ENCODE peak calls at places on chromosomes 6 and 20, in four cellular contexts. Q is H1, Z is HCT116, Y is HepG2. D is an unnamed sample.

GRCh38 chr6:84583784-84584183 is 180.6 kb downstream of the TBX18 start:
- DNase-seq in Q (no peak), Z (no peak), Y (no peak), D (no peak)

GRCh38 chr6:33689879-33690278 is 21.6 kb downstream of the UQCC2 start:
- DNase-seq in Q (no peak), Z (no peak), Y (no peak), D (no peak)

GRCh38 chr20:35387334-35387733 is 24.4 kb downstream of the UQCC1 start:
- DNase-seq in Q (no peak), Z (no peak), Y (peak; percentile 77), D (no peak)

GRCh38 chr6:124962617-124963415 is 579 bp downstream of the RNF217 start:
- DNase-seq in Q (peak; percentile 74), Z (no peak), Y (no peak), D (peak; percentile 44)

GRCh38 chr6:90411292-90411781 is 114.7 kb upstream of the BACH2 start:
- DNase-seq in Q (no peak), Z (peak; percentile 71), Y (no peak), D (no peak)

GRCh38 chr6:32882879-32883250 is 28.9 kb downstream of the PSMB9 start:
- DNase-seq in Q (no peak), Z (no peak), Y (no peak), D (no peak)

GRCh38 chr20:50848846-50849673 is 54.2 kb downstream of the BCAS4 start:
- DNase-seq in Q (no peak), Z (no peak), Y (no peak), D (no peak)

GRCh38 chr20:16518068-16518783 is 55.0 kb downstream of the KIF16B start:
- DNase-seq in Q (no peak), Z (peak; percentile 44), Y (peak; percentile 60), D (peak; percentile 65)

GRCh38 chr20:21719592-21720214 is 14.2 kb downstream of the PAX1 start:
- DNase-seq in Q (peak; percentile 81), Z (peak; percentile 35), Y (peak; percentile 68), D (no peak)

GRCh38 chr20:34544109-34544793 is 14.3 kb upstream of the MAP1LC3A start:
- DNase-seq in Q (peak; percentile 67), Z (no peak), Y (no peak), D (no peak)

GRCh38 chr6:1585669-1586049 is 24.1 kb upstream of the FOXC1 start:
- DNase-seq in Q (peak; percentile 42), Z (no peak), Y (no peak), D (no peak)

GRCh38 chr6:36955136-36955535 is 598 bp downstream of the PI16 start:
- DNase-seq in Q (no peak), Z (no peak), Y (no peak), D (no peak)

GRCh38 chr6:16319813-16320532 is 81.6 kb downstream of the GMPR start:
- DNase-seq in Q (no peak), Z (peak; percentile 59), Y (no peak), D (no peak)

GRCh38 chr6:44115866-44116265 is 11.4 kb downstream of the MRPL14 start:
- DNase-seq in Q (no peak), Z (no peak), Y (no peak), D (no peak)

GRCh38 chr6:90227165-90227564 is 69.5 kb downstream of the BACH2 start:
- DNase-seq in Q (no peak), Z (no peak), Y (no peak), D (no peak)

GRCh38 chr20:44218441-44218840 is 7.9 kb upstream of the OSER1 start:
- DNase-seq in Q (no peak), Z (no peak), Y (no peak), D (no peak)

GRCh38 chr6:317068-317451 is 24.8 kb downstream of the DUSP22 start:
- DNase-seq in Q (no peak), Z (no peak), Y (no peak), D (no peak)

GRCh38 chr6:88922775-88923548 is 40.5 kb downstream of the RNGTT start:
- DNase-seq in Q (no peak), Z (no peak), Y (no peak), D (no peak)

GRCh38 chr6:118704911-118705310 is 53.5 kb upstream of the CEP85L start:
- DNase-seq in Q (no peak), Z (no peak), Y (no peak), D (no peak)

GRCh38 chr6:105259912-105260889 is 80.4 kb upstream of the POPDC3 start:
- DNase-seq in Q (no peak), Z (no peak), Y (no peak), D (no peak)

GRCh38 chr6:157143885-157144795 is 179.2 kb downstream of the TMEM242 start:
- DNase-seq in Q (no peak), Z (no peak), Y (no peak), D (no peak)

GRCh38 chr20:59518881-59519706 is 85.2 kb upstream of the PHACTR3 start:
- DNase-seq in Q (peak; percentile 62), Z (peak; percentile 51), Y (peak; percentile 73), D (peak; percentile 86)

GRCh38 chr6:46502486-46503119 is 11.4 kb upstream of the RCAN2 start:
- DNase-seq in Q (no peak), Z (no peak), Y (no peak), D (no peak)

GRCh38 chr6:107458687-107459282 is 579 bp downstream of the PDSS2 start:
- DNase-seq in Q (no peak), Z (no peak), Y (peak; percentile 25), D (peak; percentile 12)

GRCh38 chr6:113301651-113302050 is 555.5 kb upstream of the MARCKS start:
- DNase-seq in Q (no peak), Z (no peak), Y (no peak), D (no peak)

GRCh38 chr6:8556370-8557018 is 121.1 kb upstream of the SLC35B3 start:
- DNase-seq in Q (no peak), Z (peak; percentile 16), Y (peak; percentile 35), D (no peak)

GRCh38 chr6:157551041-157551832 is 170.2 kb downstream of the ZDHHC14 start:
- DNase-seq in Q (peak; percentile 45), Z (peak; percentile 22), Y (no peak), D (no peak)

GRCh38 chr6:107864235-107864970 is 40.3 kb upstream of the SCML4 start:
- DNase-seq in Q (no peak), Z (no peak), Y (no peak), D (no peak)

GRCh38 chr20:50982372-50982771 is 23.8 kb downstream of the MOCS3 start:
- DNase-seq in Q (no peak), Z (no peak), Y (peak; percentile 37), D (no peak)

GRCh38 chr6:106825156-106825555 is 149.4 kb downstream of the CD24 start:
- DNase-seq in Q (no peak), Z (no peak), Y (no peak), D (no peak)

GRCh38 chr6:71197770-71198169 is 90.8 kb upstream of the OGFRL1 start:
- DNase-seq in Q (no peak), Z (no peak), Y (no peak), D (no peak)

GRCh38 chr20:59157961-59158541 is 5.6 kb upstream of the ZNF831 start:
- DNase-seq in Q (no peak), Z (no peak), Y (no peak), D (no peak)

DNA sequence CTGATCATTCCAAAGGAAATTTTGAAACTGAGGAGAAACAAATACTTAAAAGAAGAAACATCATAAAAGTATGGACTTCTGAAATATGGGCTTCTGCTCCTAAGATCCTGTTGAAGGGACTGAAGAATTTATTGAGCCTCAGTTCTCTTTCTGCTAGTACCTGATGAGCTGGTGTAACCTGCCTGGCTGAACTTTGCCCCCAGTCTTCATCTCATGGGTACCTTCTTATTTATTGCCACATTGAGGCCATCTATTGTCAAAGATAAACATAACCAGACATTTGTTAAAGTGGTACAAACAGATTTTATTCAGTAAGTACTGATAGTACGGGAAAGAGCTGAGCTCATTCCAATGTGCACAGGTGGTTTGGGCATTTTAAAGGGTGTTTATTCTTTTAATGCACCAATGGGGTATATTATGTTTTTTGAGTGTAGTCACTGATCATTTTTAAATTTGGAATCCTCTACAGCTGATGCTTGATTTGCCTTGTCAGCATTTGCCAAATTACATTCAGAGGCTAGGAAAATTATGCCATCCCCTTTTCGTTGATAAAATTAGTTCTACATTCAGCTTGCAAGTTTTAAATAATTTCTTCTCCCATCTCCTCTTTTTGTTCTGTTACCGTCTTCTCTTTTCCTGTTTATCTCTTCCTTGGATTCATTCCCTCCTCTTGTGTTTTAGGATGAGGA is 118.2 kb downstream of the PRIM2 start:
- DNase-seq in Q (no peak), Z (no peak), Y (no peak), D (no peak)
- TF ChIP-seq JUND in Q (no peak), Z (no peak), Y (no peak), D (no peak)

DNA sequence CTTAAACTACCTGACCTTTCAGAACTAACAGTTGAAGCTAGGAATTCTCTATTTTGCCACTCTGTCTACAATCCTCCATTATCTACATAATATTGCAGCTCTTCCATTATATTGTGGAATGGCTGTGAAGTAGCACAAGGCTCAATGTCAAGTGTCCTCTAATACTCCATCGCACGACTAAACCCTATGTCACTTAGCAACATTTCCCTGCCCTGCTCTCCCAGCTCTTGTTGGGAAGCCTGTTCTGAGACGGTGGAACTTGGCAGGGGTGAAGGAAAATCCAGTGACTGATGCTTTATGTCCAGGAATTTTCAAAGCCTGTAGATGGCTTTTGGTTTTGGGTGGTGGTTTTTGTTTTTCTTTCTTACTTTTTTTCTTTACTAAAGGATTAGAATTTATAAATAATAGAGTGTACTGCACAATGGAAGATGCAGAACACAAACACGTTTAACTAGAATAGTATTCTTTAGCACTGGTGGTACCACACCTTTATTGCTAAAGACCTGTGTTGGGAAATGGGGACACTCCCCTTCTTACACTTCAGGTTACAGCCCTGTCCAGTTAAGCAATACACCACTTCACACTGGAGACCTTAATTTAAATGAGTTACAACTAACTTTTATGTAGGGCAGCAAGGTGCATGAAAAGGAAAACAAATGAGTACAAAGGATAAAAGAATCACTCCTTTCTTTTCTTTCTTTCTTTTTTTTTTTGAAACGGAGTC is 20.7 kb upstream of the AMD1 start:
- DNase-seq in Q (no peak), Z (no peak), Y (no peak), D (no peak)
- TF ChIP-seq JUND in Q (no peak), Z (no peak), Y (no peak), D (no peak)

GRCh38 chr20:63328026-63328700 is 33.0 kb downstream of the CHRNA4 start:
- DNase-seq in Q (no peak), Z (no peak), Y (no peak), D (no peak)

GRCh38 chr20:63328716-63329275 is 32.4 kb downstream of the CHRNA4 start:
- DNase-seq in Q (no peak), Z (no peak), Y (no peak), D (no peak)

GRCh38 chr20:63326314-63327228 is 33.6 kb downstream of the COL20A1 start:
- DNase-seq in Q (no peak), Z (no peak), Y (no peak), D (no peak)

GRCh38 chr20:63325554-63326313 is 32.7 kb downstream of the COL20A1 start:
- DNase-seq in Q (no peak), Z (no peak), Y (no peak), D (no peak)

GRCh38 chr20:63327229-63327745 is 33.9 kb downstream of the CHRNA4 start:
- DNase-seq in Q (no peak), Z (no peak), Y (no peak), D (no peak)
- TF ChIP-seq JUND in Q (no peak), Z (no peak), Y (no peak), D (no peak)

DNA sequence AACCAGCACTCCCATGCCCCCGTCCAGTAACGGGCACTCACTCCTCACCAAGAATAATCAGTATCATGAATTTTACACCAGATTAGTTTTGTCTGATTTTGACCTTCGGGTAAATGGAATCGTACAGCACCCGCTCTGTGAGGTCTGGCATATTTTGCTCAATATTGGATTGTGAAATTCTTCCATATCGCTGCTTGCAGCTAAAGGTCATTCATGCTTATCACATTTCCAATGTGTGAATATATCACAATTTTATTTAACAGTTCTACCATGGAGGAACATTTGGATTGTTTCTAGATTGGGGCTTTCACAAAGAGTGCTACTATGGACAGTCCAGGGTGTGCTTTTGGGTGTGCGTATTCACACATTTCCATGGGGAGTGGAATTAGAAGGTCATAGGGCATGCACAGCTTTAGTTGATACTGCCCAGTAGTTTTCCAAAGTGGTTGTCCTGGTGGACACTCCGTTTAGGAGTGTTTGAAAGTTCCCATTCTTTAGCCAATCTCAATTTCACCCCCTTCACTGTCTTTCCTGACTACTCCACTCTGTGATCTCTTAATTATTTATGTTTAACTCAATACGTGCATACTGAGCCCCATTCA is 86.6 kb downstream of the ISM1 start:
- DNase-seq in Q (no peak), Z (no peak), Y (peak; percentile 41), D (no peak)
- TF ChIP-seq JUND in Q (no peak), Z (no peak), Y (no peak), D (no peak)